ENCODE peak calls at places on chromosomes 5 and 9, in four cellular contexts. Y, Q, I and M are unnamed samples.

GRCh38 chr9:2723666-2724065 is 6.4 kb downstream of the KCNV2 start:
- DNase-seq in Y (no peak), Q (no peak), I (no peak), M (no peak)

GRCh38 chr5:62643556-62644451 is 65.2 kb downstream of the LRRC70 start:
- DNase-seq in Y (no peak), Q (no peak), I (no peak), M (no peak)

GRCh38 chr9:128339761-128340690 is at the start of gene SLC27A4:
- DNase-seq in Y (peak), Q (peak), I (peak), M (peak)

GRCh38 chr9:27365977-27366376 is 69.0 kb upstream of the EQTN start:
- DNase-seq in Y (no peak), Q (no peak), I (no peak), M (no peak)

GRCh38 chr5:52989781-52990530 is 804 bp downstream of the ITGA2 start:
- DNase-seq in Y (peak), Q (peak), I (peak), M (peak)

GRCh38 chr5:32512916-32513315 is 68.4 kb upstream of the ZFR start:
- DNase-seq in Y (no peak), Q (no peak), I (no peak), M (no peak)

GRCh38 chr5:141814064-141814982 is 63.9 kb downstream of the PCDH1 start:
- DNase-seq in Y (peak), Q (peak), I (no peak), M (peak)

GRCh38 chr9:133184971-133185370 is 21.3 kb upstream of the GBGT1 start:
- DNase-seq in Y (peak), Q (peak), I (peak), M (peak)

GRCh38 chr5:140967226-140967893 is 1.1 kb downstream of the PCDHAC2 start:
- DNase-seq in Y (no peak), Q (no peak), I (no peak), M (no peak)

GRCh38 chr5:132281856-132282614 is 12.2 kb upstream of the SLC22A4 start:
- DNase-seq in Y (no peak), Q (no peak), I (no peak), M (no peak)

GRCh38 chr5:55546991-55547390 is 12.2 kb upstream of the PLPP1 start:
- DNase-seq in Y (no peak), Q (peak), I (no peak), M (no peak)

GRCh38 chr9:96009223-96009602 is 133.7 kb downstream of the ERCC6L2 start:
- DNase-seq in Y (no peak), Q (no peak), I (no peak), M (no peak)

GRCh38 chr5:94422819-94423218 is 195.6 kb downstream of the KIAA0825 start:
- DNase-seq in Y (no peak), Q (no peak), I (no peak), M (no peak)

GRCh38 chr5:98770158-98770910 is 3.1 kb upstream of the RGMB start:
- DNase-seq in Y (no peak), Q (peak), I (peak), M (peak)

GRCh38 chr9:105661011-105661410 is 1.2 kb upstream of the TAL2 start:
- DNase-seq in Y (no peak), Q (no peak), I (no peak), M (no peak)

GRCh38 chr9:37350486-37351190 is 71.9 kb upstream of the GRHPR start:
- DNase-seq in Y (no peak), Q (no peak), I (no peak), M (no peak)

GRCh38 chr5:37086466-37087178 is 162.6 kb downstream of the CPLANE1 start:
- DNase-seq in Y (no peak), Q (peak), I (no peak), M (no peak)

GRCh38 chr5:147382776-147383175 is 127.1 kb downstream of the DPYSL3 start:
- DNase-seq in Y (no peak), Q (no peak), I (no peak), M (no peak)

GRCh38 chr5:91345466-91345865 is 37.7 kb downstream of the ARRDC3 start:
- DNase-seq in Y (no peak), Q (no peak), I (no peak), M (no peak)

GRCh38 chr5:12623408-12623807 is 719.2 kb upstream of the CTNND2 start:
- DNase-seq in Y (no peak), Q (no peak), I (no peak), M (no peak)

GRCh38 chr9:137544176-137544755 is 5.9 kb downstream of the PNPLA7 start:
- DNase-seq in Y (no peak), Q (no peak), I (no peak), M (no peak)

GRCh38 chr9:106880863-106881262 is 17.9 kb downstream of the ZNF462 start:
- DNase-seq in Y (no peak), Q (no peak), I (no peak), M (no peak)

GRCh38 chr5:139925650-139926640 is 117.2 kb downstream of the NRG2 start:
- DNase-seq in Y (no peak), Q (no peak), I (no peak), M (no peak)

GRCh38 chr5:164818440-164818839 is 1313.0 kb downstream of the MAT2B start:
- DNase-seq in Y (no peak), Q (no peak), I (no peak), M (no peak)

GRCh38 chr5:173507171-173507570 is 109.3 kb downstream of the BOD1 start:
- DNase-seq in Y (no peak), Q (no peak), I (no peak), M (no peak)

GRCh38 chr5:102711525-102712240 is 43.4 kb upstream of the PAM start:
- DNase-seq in Y (no peak), Q (no peak), I (no peak), M (no peak)

GRCh38 chr5:158812381-158812780 is 287.3 kb downstream of the EBF1 start:
- DNase-seq in Y (no peak), Q (peak), I (peak), M (no peak)

GRCh38 chr5:157528036-157528632 is 47.4 kb downstream of the ADAM19 start:
- DNase-seq in Y (no peak), Q (peak), I (no peak), M (no peak)

GRCh38 chr9:112012026-112012902 is 115.7 kb downstream of the UGCG start:
- DNase-seq in Y (peak), Q (peak), I (peak), M (peak)

GRCh38 chr9:126248680-126249079 is 77.9 kb upstream of the MVB12B start:
- DNase-seq in Y (no peak), Q (no peak), I (no peak), M (no peak)

GRCh38 chr5:9622891-9623547 is 7.1 kb downstream of the TAS2R1 start:
- DNase-seq in Y (no peak), Q (no peak), I (no peak), M (no peak)

DNA sequence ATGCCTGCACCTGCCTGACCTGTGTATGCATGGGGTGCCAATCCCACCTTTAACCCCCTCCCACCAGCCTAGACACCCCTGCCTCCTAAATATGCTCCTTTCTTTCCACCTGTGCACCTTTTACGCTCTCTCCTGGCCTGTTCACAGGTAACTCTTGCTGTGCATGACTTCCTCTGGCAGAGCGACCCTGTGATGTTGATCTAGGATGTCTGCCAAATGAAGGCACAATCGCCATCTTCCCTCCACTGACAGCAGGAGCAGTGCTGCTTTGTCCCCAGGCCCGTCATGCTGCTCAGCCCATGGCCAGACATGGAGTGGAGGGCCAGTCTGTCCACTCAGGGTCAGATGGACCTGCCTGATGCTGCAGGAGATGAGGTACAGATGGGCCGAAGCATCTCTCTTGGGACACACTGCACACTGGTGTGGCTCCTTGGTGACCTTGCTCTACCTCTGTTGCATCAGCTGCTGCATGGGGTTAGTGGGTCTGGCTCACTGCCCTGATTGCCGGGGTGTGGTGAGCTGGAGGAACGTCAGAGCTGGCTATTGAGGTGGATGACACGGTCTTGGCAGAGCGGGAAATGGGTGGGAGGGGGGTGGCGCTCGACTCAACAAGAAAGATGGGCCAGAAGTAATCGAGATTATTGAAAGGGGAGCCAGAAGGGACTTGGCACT is 101.6 kb upstream of the PITX1 start:
- DNase-seq in Y (no peak), Q (peak), I (peak), M (peak)
- TF ChIP-seq POLR2A in Y (no peak), Q (no peak), I (no peak), M (no peak)

GRCh38 chr5:65863747-65864146 is 62.6 kb upstream of the ERBIN start:
- DNase-seq in Y (no peak), Q (no peak), I (no peak), M (no peak)

GRCh38 chr5:65868509-65868908 is 57.9 kb upstream of the ERBIN start:
- DNase-seq in Y (no peak), Q (no peak), I (no peak), M (no peak)

GRCh38 chr5:65871182-65871581 is 55.2 kb upstream of the ERBIN start:
- DNase-seq in Y (no peak), Q (no peak), I (no peak), M (no peak)

GRCh38 chr5:65866837-65867508 is 59.4 kb upstream of the ERBIN start:
- DNase-seq in Y (no peak), Q (no peak), I (no peak), M (no peak)

DNA sequence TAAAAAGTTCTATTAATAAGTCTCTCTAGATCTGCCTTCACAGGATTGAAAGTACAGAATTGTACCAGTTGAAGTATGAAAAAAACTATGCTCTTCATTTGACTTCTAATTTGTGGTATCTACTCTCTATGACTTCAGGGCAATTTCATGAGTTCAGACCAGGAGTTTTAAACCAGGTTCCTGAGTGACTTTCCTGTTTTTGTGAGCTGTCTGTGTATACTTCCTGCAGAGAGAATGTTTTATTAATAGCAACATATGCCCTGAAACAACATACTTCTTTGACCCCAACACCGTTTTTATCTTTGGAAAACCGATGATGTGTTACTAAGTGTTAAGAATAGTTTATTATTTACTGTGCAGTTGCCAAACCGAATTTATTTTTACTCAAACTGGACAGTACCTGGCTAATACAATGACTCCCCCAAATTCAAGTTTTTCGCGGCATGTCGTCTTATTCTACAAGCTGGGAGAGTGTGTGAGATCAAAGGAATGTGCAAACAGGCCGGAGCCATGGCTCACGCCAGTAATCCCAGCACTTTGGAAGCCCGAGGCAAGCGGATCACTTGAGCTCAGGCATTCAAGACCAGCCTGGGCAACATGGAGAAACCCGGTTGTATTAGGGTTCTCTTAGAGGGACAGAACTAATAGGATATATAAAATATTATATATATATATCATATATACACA is 58.7 kb upstream of the ERBIN start:
- DNase-seq in Y (no peak), Q (no peak), I (no peak), M (no peak)
- TF ChIP-seq EP300 in Y (no peak), Q (no peak), I (no peak), M (no peak)

GRCh38 chr5:78647411-78647818 is 1.2 kb downstream of the LHFPL2 start:
- DNase-seq in Y (peak), Q (peak), I (no peak), M (no peak)

GRCh38 chr5:78647838-78648358 is 674 bp downstream of the LHFPL2 start:
- DNase-seq in Y (peak), Q (peak), I (peak), M (peak)

GRCh38 chr5:78649816-78650561 is 1.4 kb upstream of the LHFPL2 start:
- DNase-seq in Y (no peak), Q (no peak), I (no peak), M (no peak)

GRCh38 chr5:78649220-78649700 is 688 bp upstream of the LHFPL2 start:
- DNase-seq in Y (peak), Q (no peak), I (no peak), M (no peak)

GRCh38 chr5:78648359-78649219 is at the start of gene LHFPL2:
- DNase-seq in Y (peak), Q (peak), I (peak), M (peak)
- TF ChIP-seq POLR2A in Y (peak), Q (peak), I (peak), M (no peak)

GRCh38 chr5:180785794-180786221 is 16.8 kb downstream of the MGAT1 start:
- DNase-seq in Y (no peak), Q (no peak), I (no peak), M (peak)
- TF ChIP-seq EP300 in Y (no peak), Q (no peak), I (no peak), M (no peak)

GRCh38 chr9:69697475-69697874 is 25.3 kb upstream of the APBA1 start:
- DNase-seq in Y (no peak), Q (no peak), I (no peak), M (no peak)

DNA sequence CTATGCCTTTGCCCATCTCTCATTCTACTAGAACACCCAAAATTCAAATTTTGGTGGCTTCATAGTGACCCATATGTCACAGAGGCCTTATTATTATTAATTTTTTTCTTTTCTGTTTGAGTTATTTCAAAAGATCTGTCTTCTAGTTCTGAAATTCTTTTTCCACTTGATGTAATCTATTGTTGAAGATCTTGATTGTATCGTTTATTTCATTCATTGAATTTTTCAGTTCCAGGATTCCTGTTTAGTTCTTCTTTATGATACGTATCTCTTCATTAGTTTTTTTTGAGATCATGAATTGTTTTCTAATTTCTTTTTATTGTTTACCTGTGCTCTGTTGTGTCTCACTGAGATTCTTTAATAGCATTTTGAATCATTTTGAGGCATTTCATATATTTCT is 24.6 kb upstream of the APBA1 start:
- DNase-seq in Y (no peak), Q (no peak), I (no peak), M (no peak)
- TF ChIP-seq POLR2A in Y (no peak), Q (no peak), I (no peak), M (no peak)